ENCODE peak calls at places on chromosome 17, in four cellular contexts. O, I, J and M are unnamed samples.
A peak's percentile ranks its signal among the peaks of the same experiment; 100 is the strongest.

GRCh38 chr17:64736804-64737492 is 74.8 kb upstream of the SMURF2 start:
- ATAC-seq in O (peak; percentile 76), I (peak; percentile 75), J (peak; percentile 86), M (no peak)

GRCh38 chr17:64781013-64781392 is 118.9 kb upstream of the SMURF2 start:
- ATAC-seq in O (no peak), I (peak; percentile 33), J (no peak), M (no peak)

GRCh38 chr17:30116345-30116660 is 313 bp upstream of the NSRP1 start:
- ATAC-seq in O (peak; percentile 17), I (peak; percentile 52), J (no peak), M (no peak)

GRCh38 chr17:77616243-77616731 is 342.2 kb upstream of the TNRC6C start:
- ATAC-seq in O (no peak), I (peak; percentile 34), J (no peak), M (no peak)

GRCh38 chr17:27861979-27862378 is 31.2 kb downstream of the LYRM9 start:
- ATAC-seq in O (peak; percentile 66), I (no peak), J (no peak), M (no peak)

GRCh38 chr17:65100316-65101140 is 36.6 kb upstream of the RGS9 start:
- ATAC-seq in O (peak; percentile 93), I (peak; percentile 90), J (peak; percentile 98), M (peak; percentile 93)

GRCh38 chr17:66789961-66790421 is 44.9 kb upstream of the CACNG5 start:
- ATAC-seq in O (no peak), I (no peak), J (no peak), M (no peak)

GRCh38 chr17:60971515-60972369 is 294.1 kb downstream of the BCAS3 start:
- ATAC-seq in O (peak; percentile 91), I (peak; percentile 98), J (peak; percentile 74), M (peak; percentile 13)

GRCh38 chr17:67891481-67892119 is 66.3 kb downstream of the BPTF start:
- ATAC-seq in O (no peak), I (peak; percentile 57), J (no peak), M (peak; percentile 55)

GRCh38 chr17:77888242-77889134 is 70.0 kb upstream of the TNRC6C start:
- ATAC-seq in O (no peak), I (no peak), J (no peak), M (no peak)

GRCh38 chr17:31425646-31426045 is 34.2 kb downstream of the RAB11FIP4 start:
- ATAC-seq in O (no peak), I (no peak), J (no peak), M (no peak)

GRCh38 chr17:39665642-39666221 is 583 bp downstream of the TCAP start:
- ATAC-seq in O (peak; percentile 40), I (no peak), J (no peak), M (no peak)

GRCh38 chr17:17809527-17810373 is 27.0 kb downstream of the SREBF1 start:
- ATAC-seq in O (no peak), I (peak; percentile 24), J (no peak), M (peak; percentile 62)

GRCh38 chr17:59373879-59374495 is 42.5 kb downstream of the YPEL2 start:
- ATAC-seq in O (no peak), I (no peak), J (no peak), M (peak; percentile 65)

GRCh38 chr17:59371426-59372099 is 40.1 kb downstream of the YPEL2 start:
- ATAC-seq in O (peak; percentile 17), I (no peak), J (no peak), M (peak; percentile 81)

GRCh38 chr17:59370580-59371299 is 39.3 kb downstream of the YPEL2 start:
- ATAC-seq in O (peak; percentile 18), I (no peak), J (no peak), M (no peak)

GRCh38 chr17:59369026-59369724 is 37.7 kb downstream of the YPEL2 start:
- ATAC-seq in O (no peak), I (no peak), J (no peak), M (no peak)

DNA sequence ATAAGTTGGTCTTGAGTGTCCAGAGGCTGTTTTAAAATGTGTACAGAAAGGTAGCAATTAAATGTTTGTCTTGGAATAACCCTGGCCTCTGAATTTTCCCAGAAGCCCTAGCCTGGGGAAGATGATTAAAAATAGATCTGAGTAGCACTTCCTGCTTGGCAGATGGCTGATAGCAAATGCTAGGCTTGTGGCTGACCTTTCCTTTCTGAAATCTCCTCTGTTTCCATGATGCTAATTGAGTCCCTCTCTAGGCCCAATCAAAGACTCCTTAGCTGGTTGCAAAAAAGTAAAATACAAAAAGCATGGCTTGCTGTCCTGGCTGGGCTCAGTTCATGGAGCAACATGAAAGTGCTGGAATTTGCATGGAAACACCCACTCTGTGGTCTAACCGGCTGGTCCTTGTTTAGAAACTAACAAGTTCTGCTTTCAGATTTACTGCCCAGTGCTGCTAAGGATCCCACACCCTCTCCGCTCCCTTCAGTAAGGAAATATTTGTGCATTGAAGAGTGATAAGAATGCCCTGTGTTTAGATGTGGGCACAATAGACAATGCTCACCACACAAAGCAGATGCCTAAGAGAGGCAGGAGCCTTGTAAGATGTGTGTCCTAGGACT is 40.8 kb downstream of the YPEL2 start:
- ATAC-seq in O (peak; percentile 88), I (no peak), J (no peak), M (peak; percentile 68)
- TF ChIP-seq POLR2AphosphoS5 in O (no peak), I (no peak), J (no peak), M (peak; percentile 81)

GRCh38 chr17:44921122-44921882 is 6.0 kb upstream of the GFAP start:
- ATAC-seq in O (no peak), I (no peak), J (peak; percentile 64), M (no peak)
- H3K27ac ChIP-seq in O (no peak overlapping the region), I (no peak overlapping the region), J (no peak overlapping the region), M (no peak overlapping the region)

GRCh38 chr17:73470369-73470768 is 158.6 kb upstream of the CDC42EP4 start:
- ATAC-seq in O (no peak), I (no peak), J (no peak), M (no peak)
- TF ChIP-seq POLR2AphosphoS5 in O (no peak), I (no peak), J (no peak), M (no peak)

GRCh38 chr17:35915153-35915969 is 15.2 kb downstream of the RDM1 start:
- ATAC-seq in O (no peak), I (no peak), J (peak; percentile 12), M (no peak)
- H3K27ac ChIP-seq in O (no peak overlapping the region), I (no peak overlapping the region), J (no peak overlapping the region), M (no peak overlapping the region)

GRCh38 chr17:81696218-81696941 is 6.8 kb upstream of the MRPL12 start:
- ATAC-seq in O (no peak), I (no peak), J (no peak), M (no peak)
- TF ChIP-seq POLR2AphosphoS5 in O (no peak), I (peak; percentile 20), J (no peak), M (no peak)

DNA sequence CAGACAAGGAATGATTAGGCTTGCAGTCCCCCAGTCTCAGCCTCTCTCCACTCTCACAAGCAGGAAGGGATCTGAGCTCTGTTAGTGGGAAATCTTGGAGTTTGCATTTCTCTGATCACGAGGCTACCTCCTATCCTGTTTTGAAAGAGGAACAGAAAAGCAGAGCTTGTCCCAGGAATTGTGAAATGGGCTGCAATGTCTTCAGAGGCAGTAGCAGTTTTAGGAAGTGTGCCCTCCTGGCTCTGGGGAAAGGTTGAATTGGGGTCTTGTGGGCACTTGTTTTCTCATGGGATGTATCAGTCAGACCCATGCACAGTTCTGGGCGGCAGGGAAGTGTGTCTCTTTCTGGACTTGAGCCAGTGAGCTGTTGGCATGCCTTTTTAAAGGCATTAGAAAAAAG is 22.8 kb downstream of the NUP85 start:
- ATAC-seq in O (no peak), I (no peak), J (no peak), M (peak; percentile 66)
- H3K27ac ChIP-seq in O (no peak overlapping the region), I (no peak overlapping the region), J (no peak overlapping the region), M (peak overlapping the region; percentile 37)

GRCh38 chr17:50307654-50308053 is 33.4 kb downstream of the TMEM92 start:
- ATAC-seq in O (no peak), I (no peak), J (no peak), M (no peak)

GRCh38 chr17:50311483-50311882 is 34.4 kb upstream of the XYLT2 start:
- ATAC-seq in O (no peak), I (no peak), J (no peak), M (no peak)

GRCh38 chr17:50310455-50311111 is 35.3 kb upstream of the XYLT2 start:
- ATAC-seq in O (peak; percentile 8), I (no peak), J (no peak), M (no peak)

GRCh38 chr17:50311112-50311460 is 34.8 kb upstream of the XYLT2 start:
- ATAC-seq in O (peak; percentile 75), I (no peak), J (no peak), M (no peak)

DNA sequence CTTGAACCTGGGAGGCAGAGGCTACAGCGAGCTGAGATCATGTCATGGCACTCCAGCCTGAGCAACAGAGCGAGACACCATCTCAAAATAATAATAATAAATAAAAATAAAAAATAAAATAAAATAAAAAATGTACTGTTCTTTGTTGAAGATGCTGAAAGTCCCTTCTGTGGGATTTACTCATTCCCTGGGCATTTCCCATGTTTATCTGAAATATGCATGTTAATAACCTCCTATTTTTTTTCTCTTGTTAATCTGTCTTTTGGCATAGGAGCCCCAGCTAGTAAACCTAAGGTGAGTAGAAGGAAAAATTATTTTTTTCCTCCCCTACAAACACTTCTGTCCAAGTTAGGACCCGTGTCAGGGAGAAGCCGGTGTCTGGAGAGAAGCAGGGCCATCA is 34.4 kb downstream of the TMEM92 start:
- ATAC-seq in O (no peak), I (no peak), J (no peak), M (no peak)
- TF ChIP-seq POLR2AphosphoS5 in O (no peak), I (no peak), J (no peak), M (no peak)

DNA sequence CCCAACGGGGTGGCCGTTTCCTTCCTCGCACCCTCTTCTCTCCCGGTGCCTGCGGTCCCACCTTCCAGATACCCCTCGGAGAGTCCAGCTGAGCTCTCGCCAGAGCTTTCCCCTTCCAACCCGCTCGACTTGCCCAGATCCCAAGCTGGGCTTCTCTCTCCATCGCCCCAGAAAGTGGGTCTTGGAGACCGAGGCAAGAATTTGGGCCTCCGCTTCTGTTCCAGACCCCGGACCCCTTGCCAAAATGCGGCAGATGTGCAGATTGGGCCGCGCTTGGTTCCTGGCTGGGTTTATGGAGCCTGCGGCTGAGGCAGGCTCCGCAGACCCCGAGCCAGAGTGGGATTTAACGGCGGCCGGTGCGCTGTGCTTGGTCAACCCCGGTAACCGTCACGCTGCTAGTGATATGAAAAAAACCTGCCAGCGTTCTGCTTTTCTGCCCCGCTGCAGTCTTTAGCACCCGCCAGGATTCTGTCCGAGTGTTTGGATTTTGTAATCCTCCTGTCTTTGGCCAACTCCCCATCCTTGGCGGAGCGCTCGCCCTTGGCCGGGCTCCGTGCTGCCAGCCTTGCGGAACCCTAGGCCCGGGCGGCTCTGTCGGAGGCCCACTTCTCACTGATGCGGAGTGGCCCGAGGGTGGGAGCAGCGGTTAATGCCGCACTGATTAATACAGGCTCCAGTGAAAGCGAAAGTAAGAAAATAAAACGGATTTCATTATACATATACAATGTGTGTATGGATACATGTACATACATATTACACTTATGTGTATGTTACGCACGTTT is 754 bp upstream of the SLFN11 start:
- ATAC-seq in O (peak; percentile 74), I (no peak), J (no peak), M (peak; percentile 77)
- H3K27ac ChIP-seq in O (no peak overlapping the region), I (no peak overlapping the region), J (no peak overlapping the region), M (peak overlapping the region; percentile 86)

GRCh38 chr17:1165836-1166235 is 13.9 kb downstream of the ABR start:
- ATAC-seq in O (no peak), I (no peak), J (no peak), M (no peak)
- TF ChIP-seq POLR2AphosphoS5 in O (no peak), I (no peak), J (no peak), M (no peak)